ENCODE peak calls at places on chromosomes 5 and 9, in five cellular contexts. B is breast epithelium, G is fibroblast of pulmonary artery, O is upper lobe of right lung, Q is H9. N is an unnamed sample.

GRCh38 chr5:166436857-166437256 is 1854.6 kb upstream of the WWC1 start:
- DNase-seq in B (no peak), G (peak; percentile 41), O (no peak), Q (no peak), N (no peak)

GRCh38 chr9:113650207-113651131 is 186.9 kb downstream of the RGS3 start:
- DNase-seq in B (no peak), G (peak; percentile 31), O (peak; percentile 48), Q (peak; percentile 59), N (no peak)

GRCh38 chr9:131234799-131235479 is 41.4 kb downstream of the FAM78A start:
- DNase-seq in B (no peak), G (no peak), O (no peak), Q (no peak), N (no peak)

GRCh38 chr5:149963722-149964121 is 3.2 kb downstream of the SLC26A2 start:
- DNase-seq in B (no peak), G (no peak), O (no peak), Q (no peak), N (no peak)

GRCh38 chr5:59873113-59873512 is 20.4 kb downstream of the PDE4D start:
- DNase-seq in B (no peak), G (peak; percentile 52), O (no peak), Q (no peak), N (no peak)

GRCh38 chr9:71683598-71684235 is 84.6 kb downstream of the CEMIP2 start:
- DNase-seq in B (peak; percentile 49), G (peak; percentile 37), O (no peak), Q (peak; percentile 67), N (peak; percentile 48)

GRCh38 chr5:32420506-32420905 is 24.0 kb downstream of the ZFR start:
- DNase-seq in B (no peak), G (peak; percentile 45), O (no peak), Q (no peak), N (no peak)

GRCh38 chr9:133768371-133768858 is 30.3 kb upstream of the SARDH start:
- DNase-seq in B (no peak), G (no peak), O (peak; percentile 54), Q (peak; percentile 20), N (peak; percentile 7)

GRCh38 chr5:5481206-5481605 is 58.7 kb downstream of the ICE1 start:
- DNase-seq in B (no peak), G (no peak), O (no peak), Q (no peak), N (no peak)

GRCh38 chr9:134313470-134313869 is 12.8 kb upstream of the RXRA start:
- DNase-seq in B (no peak), G (no peak), O (peak; percentile 20), Q (no peak), N (no peak)

GRCh38 chr5:98899456-98899855 is 29.4 kb downstream of the CHD1 start:
- DNase-seq in B (no peak), G (no peak), O (no peak), Q (no peak), N (no peak)

GRCh38 chr5:113020461-113021273 is 44.1 kb downstream of the DCP2 start:
- DNase-seq in B (no peak), G (peak; percentile 77), O (no peak), Q (no peak), N (no peak)

GRCh38 chr5:161765611-161766010 is 80.1 kb downstream of the GABRA6 start:
- DNase-seq in B (no peak), G (no peak), O (no peak), Q (no peak), N (no peak)

GRCh38 chr5:76542887-76543690 is 80.1 kb downstream of the F2RL2 start:
- DNase-seq in B (no peak), G (no peak), O (peak; percentile 69), Q (no peak), N (peak; percentile 46)

GRCh38 chr9:107624216-107624948 is 134.8 kb upstream of the KLF4 start:
- DNase-seq in B (no peak), G (peak; percentile 22), O (no peak), Q (no peak), N (peak; percentile 88)

GRCh38 chr5:21654-22233 is 70.2 kb upstream of the PLEKHG4B start:
- DNase-seq in B (no peak), G (peak; percentile 8), O (no peak), Q (no peak), N (no peak)
- TF ChIP-seq CTCF in B (peak; percentile 15), G (peak; percentile 38), O (no peak), Q (peak; percentile 52), N (no peak)

DNA sequence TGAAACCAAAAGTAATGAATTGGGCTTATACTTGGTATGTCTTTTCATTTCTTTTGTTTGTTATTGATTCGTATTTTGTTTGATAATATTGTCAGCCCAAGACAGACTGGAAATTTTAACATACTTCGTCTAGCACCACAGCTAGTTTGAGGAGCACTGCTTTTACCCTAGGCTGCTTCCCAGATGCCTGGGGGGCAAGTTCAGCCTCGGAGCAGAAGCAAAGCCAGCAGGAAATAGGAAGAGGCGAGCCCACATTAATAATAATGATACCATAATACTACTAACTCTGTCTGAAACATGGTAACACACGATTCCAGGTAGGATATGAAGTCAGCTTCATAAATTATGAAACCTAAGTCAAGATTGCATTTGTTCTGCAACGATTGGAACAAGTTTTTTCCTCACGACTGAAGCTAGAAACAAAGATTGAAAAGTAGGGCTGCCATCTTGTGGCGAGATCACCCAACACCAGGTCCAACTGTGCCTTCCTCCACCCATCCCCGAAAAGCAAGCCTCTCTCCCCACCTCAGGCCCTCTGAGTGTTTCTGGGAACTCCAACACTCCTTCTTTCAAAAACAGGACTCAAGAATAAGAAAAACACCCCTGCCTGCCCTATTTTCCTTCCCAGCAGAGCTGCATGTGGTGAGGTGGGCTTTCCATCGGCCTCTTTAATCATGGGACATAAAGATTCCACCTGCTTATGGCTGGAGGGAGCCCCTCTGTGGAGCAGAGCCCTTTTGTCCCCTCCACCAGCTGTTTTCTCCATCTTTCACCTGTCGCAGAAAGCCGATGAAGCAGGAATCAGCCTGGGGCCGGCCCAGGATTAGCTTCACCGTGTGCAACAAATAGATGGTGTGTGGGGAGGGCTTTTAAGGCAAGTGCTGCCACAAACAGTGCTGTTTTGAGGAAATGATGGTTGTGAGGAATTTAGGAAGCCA is 236.3 kb downstream of the CAAP1 start:
- DNase-seq in B (no peak), G (peak; percentile 5), O (no peak), Q (peak; percentile 59), N (no peak)
- TF ChIP-seq CTCF in B (no peak), G (peak; percentile 22), O (peak; percentile 44), Q (peak; percentile 71), N (no peak)

GRCh38 chr9:35488566-35489312 is 1.2 kb upstream of the RUSC2 start:
- DNase-seq in B (no peak), G (no peak), O (no peak), Q (no peak), N (no peak)

GRCh38 chr9:35488019-35488418 is 1.9 kb upstream of the RUSC2 start:
- DNase-seq in B (no peak), G (no peak), O (no peak), Q (no peak), N (no peak)

GRCh38 chr9:35490910-35491465 is 1.1 kb downstream of the RUSC2 start:
- DNase-seq in B (no peak), G (peak; percentile 50), O (no peak), Q (no peak), N (no peak)

GRCh38 chr9:35490155-35490909 is 421 bp downstream of the RUSC2 start:
- DNase-seq in B (no peak), G (no peak), O (no peak), Q (peak; percentile 51), N (peak; percentile 89)

DNA sequence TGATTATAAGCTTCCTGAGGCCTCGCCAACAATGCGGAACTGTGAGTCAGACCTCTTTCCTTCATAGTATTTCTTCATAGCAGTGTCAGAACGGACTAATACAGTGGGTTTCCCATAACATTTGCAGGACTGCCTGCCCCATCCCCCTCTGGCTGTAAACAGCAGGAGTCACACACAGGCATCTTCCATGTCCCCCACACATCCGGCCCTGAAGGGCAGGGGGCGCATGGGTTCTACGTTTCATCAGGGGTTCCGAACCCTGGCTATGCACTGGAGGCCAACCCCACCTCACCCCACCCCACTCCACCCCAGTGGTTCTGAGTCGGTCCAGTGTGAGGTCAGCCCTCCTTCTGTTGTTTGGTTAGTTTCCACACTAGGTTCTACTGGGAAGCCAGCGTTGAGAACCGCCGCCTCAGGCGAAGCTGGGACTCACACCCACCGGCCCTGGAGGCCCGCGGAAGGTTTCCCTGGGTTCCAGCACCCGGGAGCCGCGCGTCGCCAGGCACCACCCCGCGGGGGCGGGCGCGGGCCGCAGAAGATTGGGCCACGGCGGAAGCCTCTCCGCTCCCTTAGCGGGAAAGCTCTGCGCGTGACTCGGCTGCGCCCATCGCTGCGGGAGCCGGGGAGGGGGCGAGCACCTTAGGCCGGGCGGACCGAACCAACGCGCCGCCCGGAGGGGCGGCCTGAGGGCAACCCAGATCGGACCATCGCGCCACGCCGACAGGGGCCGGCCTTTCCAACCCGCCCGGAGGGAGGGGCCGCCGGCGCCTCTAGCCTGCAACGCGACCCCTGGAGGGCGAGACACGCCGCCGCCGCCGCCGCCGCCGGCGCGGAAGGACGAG is at the start of gene RUSC2:
- DNase-seq in B (peak; percentile 63), G (peak; percentile 94), O (peak; percentile 94), Q (peak; percentile 89), N (peak; percentile 65)
- TF ChIP-seq CTCF in B (peak; percentile 23), G (peak; percentile 29), O (peak; percentile 39), Q (peak; percentile 64), N (no peak)

GRCh38 chr5:4191024-4191423 is 595.4 kb downstream of the IRX1 start:
- DNase-seq in B (no peak), G (no peak), O (no peak), Q (no peak), N (no peak)
- TF ChIP-seq CTCF in B (no peak), G (no peak), O (no peak), Q (no peak), N (no peak)

GRCh38 chr9:95504053-95504963 is 12.5 kb downstream of the PTCH1 start:
- DNase-seq in B (no peak), G (peak; percentile 58), O (no peak), Q (peak; percentile 76), N (no peak)
- TF ChIP-seq CTCF in B (no peak), G (no peak), O (no peak), Q (peak; percentile 36), N (no peak)

GRCh38 chr5:140881889-140882590 is at the start of gene PCDHA13:
- DNase-seq in B (no peak), G (peak; percentile 7), O (peak; percentile 59), Q (peak; percentile 38), N (no peak)
- TF ChIP-seq CTCF in B (no peak), G (no peak), O (peak; percentile 51), Q (no peak), N (no peak)

DNA sequence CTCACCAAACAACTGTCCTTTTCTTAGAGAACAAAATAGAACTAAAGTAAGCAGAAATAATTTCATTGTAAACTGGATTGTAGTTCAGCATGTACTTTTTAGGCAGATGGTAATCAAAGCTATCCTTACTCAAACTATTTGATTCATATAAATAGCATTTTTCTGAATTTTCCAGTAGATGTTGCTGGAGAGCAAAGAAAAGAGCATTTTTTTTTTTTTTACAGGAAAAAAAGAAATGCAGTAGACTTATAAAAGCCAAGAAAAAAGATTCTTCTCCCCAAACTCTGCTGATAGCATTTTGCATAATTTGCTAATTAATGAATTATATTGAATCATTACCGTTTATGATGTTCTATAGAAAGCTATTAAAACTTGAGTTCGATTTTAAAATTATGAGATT is 715.3 kb upstream of the WWC1 start:
- DNase-seq in B (no peak), G (no peak), O (no peak), Q (no peak), N (no peak)
- TF ChIP-seq CTCF in B (no peak), G (no peak), O (no peak), Q (no peak), N (no peak)

DNA sequence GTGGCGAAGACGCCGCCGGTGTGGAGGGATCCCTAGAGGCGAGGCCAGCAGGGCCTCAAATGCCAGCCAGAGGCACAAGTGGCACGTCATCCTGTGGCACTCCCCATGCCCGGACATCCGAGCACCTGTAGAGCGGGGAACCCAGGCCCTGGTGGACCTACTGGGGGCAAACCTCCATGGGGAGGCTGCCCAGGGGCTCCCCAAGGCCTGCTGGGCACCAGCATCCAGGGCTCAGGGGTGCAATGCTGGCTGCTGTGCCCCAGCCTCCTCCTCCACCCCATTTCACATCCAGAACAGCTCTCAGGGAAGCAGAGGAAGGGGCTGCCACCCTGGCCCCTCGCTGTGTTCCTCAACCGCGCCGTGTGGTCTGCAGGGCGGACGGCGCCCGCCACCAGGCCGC is 43.5 kb downstream of the HK3 start:
- DNase-seq in B (no peak), G (no peak), O (no peak), Q (no peak), N (no peak)
- TF ChIP-seq CTCF in B (no peak), G (no peak), O (no peak), Q (no peak), N (no peak)